ENCODE peak calls at places on chromosomes 1 and 21, in eight cellular contexts. D is HTR-8/SVneo; U is EH; F is activated T-cell treated with anti-CD3 and anti-CD28 coated beads for 48 hours; O is stimulated activated CD4-positive, alpha-beta T cell treated with anti-CD3 and anti-CD28 coated beads, Interleukin-4, amount 100 ng/mL, for 1 hour; Z is effector memory CD8-positive, alpha-beta T cell; C is activated T-helper 9 cell treated with anti-CD3 and anti-CD28 coated beads, Interleukin-2, amount 50 U/mL, for 16 hours; E is hypothalamus. Y is an unnamed sample.

GRCh38 chr1:85372683-85373446 is 92.1 kb downstream of the DDAH1 start:
- DNase-seq in D (peak; percentile 33), U (peak; percentile 49), F (no peak), O (no peak), Z (no peak), C (no peak), E (no peak), Y (no peak)

GRCh38 chr1:193260925-193261324 is 74.5 kb upstream of the B3GALT2 start:
- DNase-seq in D (no peak), U (no peak), F (no peak), O (no peak), Z (no peak), C (no peak), E (no peak), Y (no peak)

GRCh38 chr1:119747451-119747850 is 21.3 kb downstream of the HMGCS2 start:
- DNase-seq in D (no peak), U (no peak), F (no peak), O (no peak), Z (no peak), C (no peak), E (no peak), Y (no peak)

GRCh38 chr1:116377564-116378529 is 4.8 kb downstream of the ATP1A1 start:
- DNase-seq in D (peak; percentile 45), U (peak; percentile 94), F (no peak), O (peak; percentile 25), Z (peak; percentile 42), C (no peak), E (peak; percentile 57), Y (peak; percentile 54)

GRCh38 chr1:192839164-192840066 is 30.6 kb downstream of the RGS2 start:
- DNase-seq in D (no peak), U (no peak), F (no peak), O (no peak), Z (no peak), C (no peak), E (no peak), Y (no peak)

GRCh38 chr1:65894738-65895605 is 102.3 kb downstream of the PDE4B start:
- DNase-seq in D (no peak), U (no peak), F (no peak), O (no peak), Z (no peak), C (no peak), E (no peak), Y (no peak)

GRCh38 chr1:153659175-153659534 is 652 bp downstream of the SNAPIN start:
- DNase-seq in D (no peak), U (no peak), F (no peak), O (no peak), Z (no peak), C (no peak), E (no peak), Y (no peak)

GRCh38 chr1:183106746-183107145 is 79.3 kb upstream of the LAMC2 start:
- DNase-seq in D (no peak), U (peak; percentile 80), F (no peak), O (no peak), Z (no peak), C (no peak), E (no peak), Y (no peak)

GRCh38 chr1:29259802-29260441 is 23.6 kb downstream of the PTPRU start:
- DNase-seq in D (no peak), U (peak; percentile 66), F (peak; percentile 23), O (peak; percentile 48), Z (peak; percentile 15), C (no peak), E (peak; percentile 51), Y (no peak)

GRCh38 chr1:215192306-215192705 is 109.8 kb downstream of the KCNK2 start:
- DNase-seq in D (no peak), U (peak; percentile 88), F (no peak), O (no peak), Z (no peak), C (no peak), E (no peak), Y (peak; percentile 31)

GRCh38 chr1:201499795-201500669 is 6.9 kb downstream of the CSRP1 start:
- DNase-seq in D (no peak), U (no peak), F (no peak), O (no peak), Z (no peak), C (no peak), E (peak; percentile 82), Y (no peak)

GRCh38 chr1:207811920-207812720 is 60.3 kb downstream of the CD46 start:
- DNase-seq in D (peak; percentile 61), U (peak; percentile 43), F (no peak), O (no peak), Z (no peak), C (no peak), E (peak; percentile 67), Y (no peak)

GRCh38 chr1:243247901-243248300 is 7.2 kb downstream of the CEP170 start:
- DNase-seq in D (no peak), U (no peak), F (no peak), O (no peak), Z (no peak), C (no peak), E (no peak), Y (no peak)

GRCh38 chr21:24290151-24290833 is 1317.0 kb downstream of the MRPL39 start:
- DNase-seq in D (no peak), U (no peak), F (peak; percentile 4), O (peak; percentile 2), Z (no peak), C (peak; percentile 0), E (no peak), Y (no peak)

GRCh38 chr1:117566556-117566955 is 39.3 kb upstream of the TENT5C start:
- DNase-seq in D (no peak), U (no peak), F (no peak), O (no peak), Z (no peak), C (no peak), E (no peak), Y (no peak)

GRCh38 chr1:248152056-248152827 is 7.3 kb downstream of the OR2M5 start:
- DNase-seq in D (no peak), U (no peak), F (no peak), O (no peak), Z (no peak), C (no peak), E (no peak), Y (no peak)

GRCh38 chr1:1923681-1924000 is 4.6 kb upstream of the TMEM52 start:
- DNase-seq in D (no peak), U (no peak), F (no peak), O (no peak), Z (no peak), C (no peak), E (no peak), Y (no peak)

GRCh38 chr21:41593784-41594138 is 85.8 kb upstream of the TMPRSS2 start:
- DNase-seq in D (no peak), U (no peak), F (no peak), O (no peak), Z (no peak), C (no peak), E (no peak), Y (no peak)

GRCh38 chr1:93694833-93695232 is 13.2 kb upstream of the BCAR3 start:
- DNase-seq in D (no peak), U (peak; percentile 39), F (no peak), O (no peak), Z (no peak), C (no peak), E (no peak), Y (no peak)

GRCh38 chr21:25457946-25458345 is 149.3 kb downstream of the MRPL39 start:
- DNase-seq in D (no peak), U (no peak), F (no peak), O (no peak), Z (no peak), C (no peak), E (no peak), Y (no peak)

GRCh38 chr1:203526572-203526971 is 32.6 kb downstream of the OPTC start:
- DNase-seq in D (no peak), U (peak; percentile 57), F (no peak), O (no peak), Z (no peak), C (no peak), E (no peak), Y (no peak)

GRCh38 chr1:204736861-204737260 is 51.3 kb upstream of the LRRN2 start:
- DNase-seq in D (no peak), U (no peak), F (no peak), O (no peak), Z (no peak), C (no peak), E (no peak), Y (no peak)